ENCODE peak calls at places on chromosomes 12 and 14, in four cellular contexts. W, A, P and Y are unnamed samples.

GRCh38 chr12:90065301-90065801 is 356.7 kb upstream of the ATP2B1 start:
- DNase-seq in W (no peak), A (no peak), P (no peak), Y (no peak)

GRCh38 chr12:23949212-23950010 is at the start of gene SOX5:
- DNase-seq in A (peak), P (no peak), W (peak), Y (no peak)

GRCh38 chr14:56065621-56066295 is 52.5 kb upstream of the PELI2 start:
- DNase-seq in A (no peak), W (no peak), P (no peak), Y (no peak)

GRCh38 chr12:7907009-7907408 is 29.0 kb downstream of the SLC2A3 start:
- DNase-seq in P (peak), A (no peak), W (peak), Y (no peak)

GRCh38 chr14:104644236-104644635 is 39.7 kb upstream of the TMEM179 start:
- DNase-seq in W (no peak), A (no peak), P (no peak), Y (no peak)

GRCh38 chr12:128316078-128316477 is 49.1 kb downstream of the TMEM132C start:
- DNase-seq in P (no peak), A (no peak), W (no peak), Y (no peak)

GRCh38 chr14:100193417-100194357 is 34.2 kb upstream of the DEGS2 start:
- DNase-seq in A (no peak), W (peak), P (no peak), Y (peak)

GRCh38 chr14:90061849-90062794 is at the start of gene KCNK13:
- DNase-seq in W (no peak), P (peak), A (peak), Y (no peak)

GRCh38 chr14:32728526-32728925 is 210.2 kb upstream of the NPAS3 start:
- DNase-seq in A (no peak), W (no peak), P (no peak), Y (no peak)
- H3K27ac ChIP-seq in A (no peak), W (no peak), P (no peak), Y (peak)

GRCh38 chr12:93602897-93603668 is 30.6 kb downstream of the SOCS2 start:
- DNase-seq in A (no peak), W (no peak), P (no peak), Y (no peak)
- H3K27ac ChIP-seq in A (peak), W (no peak), P (peak), Y (no peak)

GRCh38 chr12:110037315-110037714 is 11.0 kb downstream of the C12orf76 start:
- DNase-seq in A (no peak), P (no peak), W (no peak), Y (peak)
- H3K27ac ChIP-seq in A (peak), P (no peak), W (no peak), Y (peak)

GRCh38 chr12:53205747-53206146 is 1.3 kb downstream of the ITGB7 start:
- DNase-seq in W (no peak), P (peak), A (no peak), Y (no peak)
- H3K27ac ChIP-seq in W (no peak), P (peak), A (no peak), Y (no peak)

DNA sequence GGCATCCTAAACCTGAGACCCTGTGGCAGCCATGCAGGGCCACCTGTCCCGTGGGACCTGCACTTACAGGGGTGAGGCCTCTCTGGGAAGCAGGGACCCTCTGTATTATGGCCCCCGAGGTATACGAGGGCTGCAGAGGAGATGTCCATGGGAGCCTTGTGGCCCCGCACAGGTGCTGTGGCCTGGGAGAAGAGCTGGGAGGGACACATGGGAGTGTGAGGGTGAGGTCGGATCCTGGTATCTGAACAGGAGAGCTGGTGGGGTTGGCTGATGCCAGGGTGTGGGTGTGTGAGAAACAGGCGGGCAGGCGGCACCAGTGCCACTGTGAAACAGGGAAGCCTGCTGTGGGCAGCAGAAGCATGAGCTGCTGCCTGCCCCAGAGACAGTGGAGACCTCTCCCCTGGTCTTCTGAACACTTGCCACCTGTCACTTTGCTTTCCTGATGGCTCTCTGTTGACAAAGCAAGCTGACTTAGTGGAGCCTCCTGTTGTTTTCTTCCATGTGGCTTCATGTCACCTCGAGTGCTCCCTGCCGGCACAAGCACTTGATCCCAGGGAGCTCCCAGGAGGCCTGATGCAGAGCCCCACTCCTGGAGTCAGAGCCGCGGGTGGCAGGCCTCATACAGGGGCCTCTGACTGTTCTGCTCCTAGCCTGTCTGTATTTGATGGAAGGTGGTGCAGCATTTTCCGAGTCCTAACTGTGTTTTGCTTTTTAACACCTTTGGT is 19.8 kb upstream of the AMN start:
- DNase-seq in A (no peak), P (no peak), W (no peak), Y (no peak)
- H3K27ac ChIP-seq in A (no peak), P (peak), W (no peak), Y (no peak)